ENCODE peak calls at places on chromosomes 4 and X, in ten cellular contexts. W is pancreas, R is NB4, H is choroid plexus epithelial cell, F is A673, A is uterus, N is fibroblast of lung, O is progenitor cell of endocrine pancreas, X is AG09309, B is brain microvascular endothelial cell. K is an unnamed sample.

GRCh38 chr4:151407466-151408379 is 1.3 kb upstream of the FHIP1A start:
- DNase-seq in W (peak), R (peak), H (no peak), F (no peak), A (peak), N (no peak), O (peak), X (no peak), B (no peak), K (peak)

GRCh38 chrX:153902388-153902787 is 2.1 kb upstream of the AVPR2 start:
- DNase-seq in W (no peak), R (peak), H (no peak), F (no peak), A (no peak), N (no peak), O (no peak), X (no peak), B (no peak), K (no peak)

GRCh38 chr4:25367004-25367621 is 9.9 kb upstream of the ANAPC4 start:
- DNase-seq in W (no peak), R (peak), H (peak), F (peak), A (no peak), N (peak), O (no peak), X (peak), B (no peak), K (peak)

GRCh38 chr4:1787411-1788077 is 5.5 kb upstream of the FGFR3 start:
- DNase-seq in W (no peak), R (no peak), H (no peak), F (no peak), A (no peak), N (no peak), O (no peak), X (no peak), B (no peak), K (no peak)

GRCh38 chr4:43394976-43395375 is 502.5 kb downstream of the GRXCR1 start:
- DNase-seq in W (no peak), R (no peak), H (peak), F (no peak), A (no peak), N (peak), O (no peak), X (no peak), B (peak), K (no peak)

GRCh38 chrX:41946230-41946629 is 22.9 kb upstream of the CASK start:
- DNase-seq in W (no peak), R (no peak), H (no peak), F (no peak), A (no peak), N (no peak), O (no peak), X (no peak), B (no peak), K (no peak)

GRCh38 chr4:57424231-57424897 is 314.2 kb upstream of the IGFBP7 start:
- DNase-seq in W (peak), R (no peak), H (peak), F (no peak), A (no peak), N (peak), O (no peak), X (peak), B (peak), K (no peak)

GRCh38 chrX:10952619-10953018 is 158.5 kb upstream of the HCCS start:
- DNase-seq in W (no peak), R (no peak), H (peak), F (no peak), A (no peak), N (no peak), O (no peak), X (no peak), B (no peak), K (no peak)

GRCh38 chr4:27861381-27861787 is 1000.7 kb downstream of the STIM2 start:
- DNase-seq in W (peak), R (peak), H (peak), F (peak), A (no peak), N (peak), O (no peak), X (peak), B (peak), K (no peak)

GRCh38 chr4:53055274-53055673 is 193.2 kb downstream of the RASL11B start:
- DNase-seq in W (no peak), R (no peak), H (peak), F (peak), A (no peak), N (peak), O (no peak), X (peak), B (peak), K (no peak)

GRCh38 chr4:155207534-155208257 is 740 bp upstream of the NPY2R start:
- DNase-seq in W (no peak), R (no peak), H (no peak), F (peak), A (no peak), N (no peak), O (peak), X (no peak), B (no peak), K (no peak)

GRCh38 chr4:7945709-7946380 is 6.2 kb upstream of the AFAP1 start:
- DNase-seq in W (no peak), R (no peak), H (no peak), F (no peak), A (no peak), N (peak), O (no peak), X (no peak), B (no peak), K (no peak)

GRCh38 chrX:150692837-150693781 is at the start of gene MTMR1:
- DNase-seq in W (peak), R (peak), H (no peak), F (peak), A (no peak), N (no peak), O (peak), X (no peak), B (no peak), K (peak)

GRCh38 chr4:134276476-134276875 is 74.9 kb upstream of the PABPC4L start:
- DNase-seq in W (no peak), R (no peak), H (no peak), F (peak), A (no peak), N (no peak), O (no peak), X (no peak), B (no peak), K (no peak)

GRCh38 chrX:134836497-134836968 is 154.3 kb upstream of the SMIM10 start:
- DNase-seq in W (no peak), R (peak), H (peak), F (peak), A (no peak), N (peak), O (no peak), X (no peak), B (no peak), K (no peak)

GRCh38 chr4:107183155-107183774 is 147.2 kb upstream of the DKK2 start:
- DNase-seq in W (peak), R (peak), H (peak), F (peak), A (no peak), N (peak), O (no peak), X (peak), B (peak), K (peak)

GRCh38 chr4:84852081-84852480 is 114.4 kb downstream of the WDFY3 start:
- DNase-seq in W (no peak), R (no peak), H (peak), F (no peak), A (no peak), N (peak), O (no peak), X (no peak), B (no peak), K (no peak)

GRCh38 chrX:106300656-106301055 is 132.6 kb downstream of the PWWP3B start:
- DNase-seq in W (no peak), R (no peak), H (no peak), F (no peak), A (no peak), N (no peak), O (no peak), X (no peak), B (no peak), K (no peak)

GRCh38 chr4:93828332-93828829 is at the start of gene ATOH1:
- DNase-seq in W (peak), R (no peak), H (peak), F (peak), A (no peak), N (peak), O (peak), X (no peak), B (no peak), K (peak)

GRCh38 chr4:184342167-184342856 is 124.6 kb upstream of the ENPP6 start:
- DNase-seq in W (no peak), R (no peak), H (no peak), F (no peak), A (no peak), N (no peak), O (no peak), X (no peak), B (no peak), K (no peak)

GRCh38 chrX:17813277-17813676 is 47.8 kb downstream of the RAI2 start:
- DNase-seq in W (no peak), R (no peak), H (no peak), F (no peak), A (no peak), N (no peak), O (no peak), X (no peak), B (no peak), K (no peak)

GRCh38 chrX:17814557-17814956 is 46.5 kb downstream of the RAI2 start:
- DNase-seq in W (no peak), R (no peak), H (peak), F (no peak), A (no peak), N (peak), O (no peak), X (no peak), B (peak), K (no peak)

GRCh38 chrX:17814059-17814458 is 47.0 kb downstream of the RAI2 start:
- DNase-seq in W (no peak), R (no peak), H (no peak), F (no peak), A (no peak), N (no peak), O (no peak), X (no peak), B (no peak), K (no peak)

GRCh38 chrX:17818729-17819128 is 42.4 kb downstream of the RAI2 start:
- DNase-seq in W (no peak), R (no peak), H (no peak), F (no peak), A (no peak), N (no peak), O (no peak), X (no peak), B (no peak), K (no peak)

DNA sequence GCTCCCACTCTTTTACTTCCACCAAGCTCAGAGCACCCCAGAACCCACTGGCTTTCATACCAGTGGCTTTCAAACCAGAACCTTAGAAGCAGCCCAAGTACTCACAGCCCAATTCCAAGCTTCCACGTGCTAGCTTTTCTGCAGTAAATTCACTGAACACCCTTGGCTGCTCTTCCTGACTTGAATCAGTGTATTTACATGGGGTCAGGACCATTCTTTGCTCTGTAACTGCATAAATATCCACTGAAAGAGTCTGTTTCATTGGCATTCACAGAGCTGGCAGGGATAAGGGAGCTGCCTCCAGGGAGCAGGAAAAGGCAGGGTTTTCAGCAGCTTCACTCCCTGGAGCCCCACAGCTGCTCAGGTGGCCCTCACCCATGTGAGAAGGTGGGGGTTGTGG is 43.9 kb downstream of the RAI2 start:
- DNase-seq in W (no peak), R (no peak), H (no peak), F (no peak), A (no peak), N (peak), O (no peak), X (no peak), B (no peak), K (no peak)
- TF ChIP-seq CTCF in W (no peak), R (no peak), H (no peak), F (no peak), A (no peak), N (no peak), O (no peak), X (no peak), B (no peak), K (no peak)

GRCh38 chrX:66022742-66023725 is 16.8 kb downstream of the VSIG4 start:
- DNase-seq in W (no peak), R (peak), H (no peak), F (peak), A (no peak), N (no peak), O (no peak), X (no peak), B (no peak), K (no peak)
- TF ChIP-seq CTCF in W (no peak), R (peak), H (no peak), F (peak), A (no peak), N (no peak), O (no peak), X (peak), B (no peak), K (peak)

GRCh38 chr4:187993827-187994226 is 1.7 kb upstream of the ZFP42 start:
- DNase-seq in W (no peak), R (peak), H (no peak), F (peak), A (no peak), N (peak), O (no peak), X (no peak), B (peak), K (no peak)
- TF ChIP-seq CTCF in W (no peak), R (peak), H (peak), F (peak), A (no peak), N (no peak), O (peak), X (peak), B (peak), K (no peak)

GRCh38 chr4:78217557-78217956 is 160.4 kb downstream of the FRAS1 start:
- DNase-seq in W (no peak), R (no peak), H (no peak), F (no peak), A (no peak), N (no peak), O (no peak), X (no peak), B (no peak), K (no peak)
- TF ChIP-seq CTCF in W (no peak), R (no peak), H (no peak), F (no peak), A (no peak), N (no peak), O (no peak), X (no peak), B (no peak), K (no peak)

GRCh38 chrX:91414710-91415109 is 19.9 kb upstream of the PABPC5 start:
- DNase-seq in W (peak), R (peak), H (no peak), F (peak), A (no peak), N (peak), O (no peak), X (no peak), B (no peak), K (no peak)
- TF ChIP-seq CTCF in W (peak), R (peak), H (peak), F (peak), A (peak), N (peak), O (peak), X (peak), B (no peak), K (peak)

GRCh38 chrX:55169782-55170181 is 50.4 kb upstream of the PAGE5 start:
- DNase-seq in W (no peak), R (no peak), H (no peak), F (no peak), A (no peak), N (no peak), O (no peak), X (no peak), B (no peak), K (no peak)
- TF ChIP-seq CTCF in W (no peak), R (no peak), H (no peak), F (no peak), A (no peak), N (no peak), O (no peak), X (no peak), B (no peak), K (no peak)